ENCODE peak calls at places on chromosomes 12 and 14, in eight cellular contexts. E, Z, P, X, R, J, T and G are unnamed samples.

GRCh38 chr12:63223128-63223527 is 72.1 kb upstream of the AVPR1A start:
- DNase-seq in T (no peak), E (no peak), Z (no peak), P (no peak), R (no peak), J (no peak), X (no peak), G (no peak)

GRCh38 chr12:58566599-58566998 is 353.7 kb downstream of the LRIG3 start:
- DNase-seq in Z (no peak), J (no peak), E (no peak), R (peak), T (no peak), P (peak), X (no peak), G (no peak)

GRCh38 chr12:49187184-49187583 is 1.7 kb downstream of the TUBA1A start:
- DNase-seq in J (no peak), E (peak), T (no peak), P (peak), Z (peak), X (peak), R (peak), G (no peak)

GRCh38 chr14:92673601-92674000 is 74.8 kb downstream of the LGMN start:
- DNase-seq in J (no peak), P (no peak), R (no peak), E (no peak), T (no peak), X (no peak), Z (no peak), G (no peak)

GRCh38 chr14:68878908-68879307 is 86.0 kb upstream of the ZFP36L1 start:
- DNase-seq in Z (no peak), J (no peak), E (no peak), R (no peak), X (no peak), T (no peak), P (no peak), G (no peak)

GRCh38 chr14:96639550-96639949 is 137.4 kb downstream of the PAPOLA start:
- DNase-seq in P (no peak), E (no peak), J (no peak), R (no peak), T (no peak), X (no peak), Z (no peak), G (no peak)

GRCh38 chr12:71556881-71557280 is 106.8 kb downstream of the ZFC3H1 start:
- DNase-seq in R (no peak), P (peak), E (no peak), T (peak), X (no peak), Z (no peak), J (no peak), G (peak)

GRCh38 chr12:93244514-93245077 is 133.1 kb upstream of the NUDT4 start:
- DNase-seq in X (no peak), E (no peak), T (no peak), R (no peak), P (no peak), J (no peak), Z (no peak), G (no peak)

GRCh38 chr12:63967358-63967757 is 122.9 kb downstream of the SRGAP1 start:
- DNase-seq in E (no peak), P (peak), R (no peak), T (peak), Z (no peak), J (no peak), X (no peak), G (peak)

GRCh38 chr12:80776706-80777105 is 60.0 kb downstream of the MYF5 start:
- DNase-seq in J (no peak), Z (no peak), P (no peak), T (no peak), E (no peak), R (no peak), X (no peak), G (no peak)

GRCh38 chr12:108479364-108480070 is 35.6 kb upstream of the FICD start:
- DNase-seq in E (no peak), X (no peak), T (no peak), J (no peak), P (no peak), R (no peak), Z (no peak), G (no peak)

GRCh38 chr14:90573385-90574105 is 176.7 kb downstream of the CALM1 start:
- DNase-seq in Z (no peak), X (no peak), T (no peak), E (peak), J (no peak), R (no peak), P (no peak), G (no peak)

GRCh38 chr12:30019386-30020140 is 235.8 kb upstream of the TMTC1 start:
- DNase-seq in R (peak), T (no peak), E (peak), X (no peak), J (no peak), Z (no peak), P (no peak), G (no peak)

GRCh38 chr14:43697003-43697402 is 810.1 kb downstream of the FSCB start:
- DNase-seq in J (no peak), P (no peak), Z (no peak), E (no peak), R (no peak), X (no peak), T (no peak), G (no peak)